ENCODE peak calls at places on chromosomes 11 and 22, in nine cellular contexts. I is small intestine, V is ELR, R is EL, M is mesendoderm, S is hippocampal formation, E is head of caudate nucleus, G is mammary epithelial cell, D is mesothelial cell of epicardium. A is an unnamed sample.

GRCh38 chr11:73184953-73185671 is 33.0 kb upstream of the P2RY2 start:
- DNase-seq in I (peak), V (peak), R (peak), M (peak), S (peak), E (peak), G (peak), D (no peak), A (peak)

GRCh38 chr11:96390403-96390830 is 604 bp downstream of the JRKL start:
- DNase-seq in I (peak), V (peak), R (no peak), M (no peak), S (no peak), E (no peak), G (no peak), D (no peak), A (no peak)

GRCh38 chr11:112265659-112266409 is 5.2 kb upstream of the PLET1 start:
- DNase-seq in I (no peak), V (no peak), R (peak), M (no peak), S (no peak), E (no peak), G (peak), D (no peak), A (no peak)

GRCh38 chr11:117468888-117469287 is 141.2 kb downstream of the CEP164 start:
- DNase-seq in I (no peak), V (no peak), R (no peak), M (peak), S (no peak), E (no peak), G (no peak), D (no peak), A (no peak)

GRCh38 chr22:41699264-41700104 is at the start of gene MEI1:
- DNase-seq in I (peak), V (no peak), R (no peak), M (peak), S (peak), E (peak), G (peak), D (no peak), A (peak)

GRCh38 chr11:45936655-45937054 is 14.2 kb downstream of the LARGE2 start:
- DNase-seq in I (no peak), V (no peak), R (no peak), M (peak), S (no peak), E (no peak), G (no peak), D (no peak), A (no peak)

GRCh38 chr11:45097721-45098493 is 48.5 kb upstream of the PRDM11 start:
- DNase-seq in I (peak), V (peak), R (peak), M (peak), S (no peak), E (peak), G (peak), D (peak), A (peak)

GRCh38 chr11:70488171-70488570 is 89.8 kb downstream of the CTTN start:
- DNase-seq in I (no peak), V (no peak), R (no peak), M (no peak), S (no peak), E (no peak), G (no peak), D (no peak), A (no peak)

GRCh38 chr11:41461057-41461681 is 1.7 kb upstream of the LRRC4C start:
- DNase-seq in I (peak), V (peak), R (no peak), M (no peak), S (no peak), E (peak), G (peak), D (no peak), A (peak)

GRCh38 chr11:114366331-114367243 is 33.7 kb downstream of the C11orf71 start:
- DNase-seq in I (no peak), V (peak), R (peak), M (peak), S (no peak), E (no peak), G (no peak), D (no peak), A (peak)

GRCh38 chr11:123494195-123495050 is 64.4 kb downstream of the GRAMD1B start:
- DNase-seq in I (no peak), V (peak), R (peak), M (peak), S (no peak), E (no peak), G (peak), D (no peak), A (no peak)

A was measured in RWPE1.